ENCODE peak calls at places on chromosome 16, in seven cellular contexts. W is CD4-positive, alpha-beta T cell; X is nucleus accumbens; K is NB4; T is effector memory CD8-positive, alpha-beta T cell; C is K562; H is NCI-H1105 treated with DMSO at 0.1 percent for 48 hours. A is an unnamed sample.

GRCh38 chr16:77137045-77137444 is 53.9 kb upstream of the MON1B start:
- DNase-seq in W (no peak), X (no peak), K (no peak), T (no peak), C (no peak), H (no peak), A (no peak)

GRCh38 chr16:56833243-56833970 is 31.6 kb upstream of the SLC12A3 start:
- DNase-seq in W (no peak), X (no peak), K (peak; percentile 65), T (no peak), C (no peak), H (no peak), A (no peak)

GRCh38 chr16:76461836-76462235 is 184.6 kb downstream of the CNTNAP4 start:
- DNase-seq in W (no peak), X (no peak), K (no peak), T (no peak), C (no peak), H (no peak), A (no peak)

GRCh38 chr16:83215417-83216001 is 588.7 kb downstream of the CDH13 start:
- DNase-seq in W (peak; percentile 8), X (no peak), K (peak; percentile 68), T (peak; percentile 43), C (peak; percentile 70), H (no peak), A (no peak)

GRCh38 chr16:71303938-71304337 is 14.7 kb upstream of the CMTR2 start:
- DNase-seq in W (no peak), X (no peak), K (no peak), T (no peak), C (no peak), H (no peak), A (no peak)

GRCh38 chr16:66947302-66948033 is 12.2 kb downstream of the CES2 start:
- DNase-seq in W (peak; percentile 82), X (peak; percentile 40), K (peak; percentile 85), T (peak; percentile 84), C (peak; percentile 89), H (peak; percentile 64), A (peak; percentile 84)

GRCh38 chr16:1466968-1467521 is 7.8 kb downstream of the CLCN7 start:
- DNase-seq in W (no peak), X (no peak), K (no peak), T (no peak), C (no peak), H (no peak), A (no peak)

GRCh38 chr16:23694707-23695373 is 16.2 kb downstream of the PLK1 start:
- DNase-seq in W (no peak), X (no peak), K (no peak), T (no peak), C (peak; percentile 38), H (no peak), A (no peak)

GRCh38 chr16:51924744-51925143 is 622.2 kb downstream of the TOX3 start:
- DNase-seq in W (no peak), X (no peak), K (no peak), T (no peak), C (no peak), H (no peak), A (no peak)

GRCh38 chr16:53111078-53111776 is 56.4 kb downstream of the CHD9 start:
- DNase-seq in W (no peak), X (no peak), K (no peak), T (no peak), C (no peak), H (no peak), A (no peak)

GRCh38 chr16:369866-370436 is 387 bp downstream of the MRPL28 start:
- DNase-seq in W (no peak), X (no peak), K (no peak), T (no peak), C (peak; percentile 52), H (no peak), A (no peak)

GRCh38 chr16:81852347-81852746 is 73.3 kb downstream of the PLCG2 start:
- DNase-seq in W (no peak), X (no peak), K (no peak), T (no peak), C (no peak), H (no peak), A (no peak)

GRCh38 chr16:50940275-50940854 is 198.5 kb downstream of the CYLD start:
- DNase-seq in W (no peak), X (no peak), K (no peak), T (no peak), C (no peak), H (peak; percentile 88), A (no peak)

GRCh38 chr16:57764341-57765159 is 29.0 kb downstream of the KATNB1 start:
- DNase-seq in W (no peak), X (no peak), K (peak; percentile 81), T (no peak), C (peak; percentile 99), H (no peak), A (no peak)

GRCh38 chr16:57303910-57304168 is 19.4 kb upstream of the PLLP start:
- DNase-seq in W (no peak), X (no peak), K (no peak), T (no peak), C (no peak), H (no peak), A (no peak)

GRCh38 chr16:67767953-67768352 is 38.4 kb downstream of the RANBP10 start:
- DNase-seq in W (no peak), X (no peak), K (no peak), T (no peak), C (no peak), H (no peak), A (no peak)